ENCODE peak calls at places on chromosomes 5 and 9, in ten cellular contexts. C, B, X, P, N, U, I, Q, O and Z are unnamed samples.
A peak's percentile ranks its signal among the peaks of the same experiment; 100 is the strongest.

GRCh38 chr9:4548796-4549725 is 58.8 kb downstream of the SLC1A1 start:
- DNase-seq in C (peak; percentile 32), B (peak; percentile 81), X (no peak), P (peak; percentile 11), N (no peak), U (peak; percentile 26), I (peak; percentile 23), Q (no peak), O (no peak), Z (no peak)

GRCh38 chr9:110579763-110580255 is 268 bp upstream of the SVEP1 start:
- DNase-seq in C (peak; percentile 56), B (peak; percentile 60), X (no peak), P (peak; percentile 68), N (no peak), U (no peak), I (peak; percentile 16), Q (no peak), O (no peak), Z (no peak)

GRCh38 chr5:180831139-180832080 is 28.8 kb upstream of the MGAT1 start:
- DNase-seq in C (peak; percentile 70), B (peak; percentile 82), X (peak; percentile 88), P (peak; percentile 49), N (peak; percentile 90), U (peak; percentile 92), I (peak; percentile 90), Q (peak; percentile 53), O (peak; percentile 96), Z (no peak)

GRCh38 chr9:107299437-107299836 is 16.4 kb downstream of the RAD23B start:
- DNase-seq in C (peak; percentile 27), B (no peak), X (no peak), P (no peak), N (no peak), U (no peak), I (no peak), Q (no peak), O (no peak), Z (no peak)

GRCh38 chr5:134073404-134073803 is 41.1 kb upstream of the TCF7 start:
- DNase-seq in C (peak; percentile 67), B (no peak), X (no peak), P (peak; percentile 64), N (no peak), U (no peak), I (no peak), Q (no peak), O (no peak), Z (no peak)

GRCh38 chr9:100197553-100197952 is 98.5 kb downstream of the INVS start:
- DNase-seq in C (no peak), B (no peak), X (no peak), P (no peak), N (no peak), U (no peak), I (no peak), Q (no peak), O (no peak), Z (no peak)

GRCh38 chr5:78005021-78005785 is 229.1 kb upstream of the TBCA start:
- DNase-seq in C (peak; percentile 80), B (no peak), X (no peak), P (no peak), N (no peak), U (no peak), I (no peak), Q (no peak), O (no peak), Z (no peak)

GRCh38 chr9:129964901-129965734 is 77.9 kb downstream of the FNBP1 start:
- DNase-seq in C (peak; percentile 86), B (peak; percentile 51), X (no peak), P (peak; percentile 83), N (no peak), U (no peak), I (no peak), Q (no peak), O (no peak), Z (no peak)

GRCh38 chr9:85079374-85079773 is 409.8 kb downstream of the NTRK2 start:
- DNase-seq in C (no peak), B (peak; percentile 10), X (no peak), P (no peak), N (no peak), U (no peak), I (no peak), Q (no peak), O (no peak), Z (no peak)

GRCh38 chr5:61263561-61264272 is 68.3 kb upstream of the ZSWIM6 start:
- DNase-seq in C (no peak), B (no peak), X (no peak), P (no peak), N (no peak), U (no peak), I (no peak), Q (no peak), O (no peak), Z (no peak)

GRCh38 chr5:79694652-79695051 is 5.0 kb downstream of the CMYA5 start:
- DNase-seq in C (no peak), B (peak; percentile 33), X (no peak), P (no peak), N (no peak), U (no peak), I (no peak), Q (no peak), O (no peak), Z (no peak)

GRCh38 chr5:175743676-175744210 is 85.9 kb downstream of the HRH2 start:
- DNase-seq in C (peak; percentile 3), B (peak; percentile 77), X (no peak), P (no peak), N (no peak), U (no peak), I (peak; percentile 44), Q (no peak), O (peak; percentile 15), Z (no peak)

GRCh38 chr5:11139471-11139870 is 378.4 kb upstream of the DAP start:
- DNase-seq in C (no peak), B (peak; percentile 30), X (no peak), P (no peak), N (no peak), U (no peak), I (no peak), Q (no peak), O (no peak), Z (no peak)

GRCh38 chr5:139299477-139299876 is 5.9 kb downstream of the MATR3 start:
- DNase-seq in C (no peak), B (no peak), X (no peak), P (no peak), N (no peak), U (no peak), I (no peak), Q (no peak), O (no peak), Z (no peak)

GRCh38 chr5:139296198-139296597 is 2.7 kb downstream of the MATR3 start:
- DNase-seq in C (no peak), B (no peak), X (no peak), P (no peak), N (no peak), U (no peak), I (no peak), Q (no peak), O (no peak), Z (no peak)

GRCh38 chr5:139296862-139297326 is 3.4 kb downstream of the MATR3 start:
- DNase-seq in C (no peak), B (no peak), X (no peak), P (no peak), N (no peak), U (no peak), I (no peak), Q (no peak), O (no peak), Z (no peak)

GRCh38 chr5:139297439-139298133 is 4.0 kb downstream of the MATR3 start:
- DNase-seq in C (no peak), B (no peak), X (no peak), P (no peak), N (no peak), U (no peak), I (no peak), Q (no peak), O (no peak), Z (no peak)

DNA sequence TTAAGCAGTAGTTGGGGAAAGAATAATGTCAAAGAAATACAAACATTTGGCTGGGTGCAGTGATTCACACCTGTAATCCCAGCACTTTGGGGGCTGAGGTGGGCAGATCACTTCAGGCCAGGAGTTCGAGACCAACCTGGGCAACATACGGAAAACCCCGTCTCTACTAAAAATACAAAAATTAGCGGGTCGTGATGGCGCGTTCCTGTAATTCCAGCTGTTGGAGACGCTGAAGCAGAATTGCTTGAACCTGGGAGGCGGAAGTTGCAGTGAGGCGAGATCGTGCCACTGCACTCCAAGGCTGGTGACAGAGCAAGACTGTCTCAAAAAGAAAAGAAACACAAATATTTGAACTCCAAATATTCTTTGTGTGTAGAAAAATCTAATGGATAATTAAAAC is 4.7 kb downstream of the MATR3 start:
- DNase-seq in C (no peak), B (no peak), X (no peak), P (no peak), N (no peak), U (no peak), I (no peak), Q (no peak), O (no peak), Z (no peak)
- TF ChIP-seq CTCF in C (no peak), B (no peak), X (no peak), P (no peak), N (no peak), U (no peak), I (no peak), Q (no peak), O (no peak), Z (no peak)

GRCh38 chr5:7015586-7016256 is 302.5 kb downstream of the TENT4A start:
- DNase-seq in C (no peak), B (peak; percentile 81), X (no peak), P (no peak), N (no peak), U (no peak), I (no peak), Q (no peak), O (no peak), Z (no peak)
- TF ChIP-seq CTCF in C (no peak), B (peak; percentile 65), X (no peak), P (no peak), N (no peak), U (peak; percentile 24), I (no peak), Q (peak; percentile 13), O (no peak), Z (peak; percentile 13)

DNA sequence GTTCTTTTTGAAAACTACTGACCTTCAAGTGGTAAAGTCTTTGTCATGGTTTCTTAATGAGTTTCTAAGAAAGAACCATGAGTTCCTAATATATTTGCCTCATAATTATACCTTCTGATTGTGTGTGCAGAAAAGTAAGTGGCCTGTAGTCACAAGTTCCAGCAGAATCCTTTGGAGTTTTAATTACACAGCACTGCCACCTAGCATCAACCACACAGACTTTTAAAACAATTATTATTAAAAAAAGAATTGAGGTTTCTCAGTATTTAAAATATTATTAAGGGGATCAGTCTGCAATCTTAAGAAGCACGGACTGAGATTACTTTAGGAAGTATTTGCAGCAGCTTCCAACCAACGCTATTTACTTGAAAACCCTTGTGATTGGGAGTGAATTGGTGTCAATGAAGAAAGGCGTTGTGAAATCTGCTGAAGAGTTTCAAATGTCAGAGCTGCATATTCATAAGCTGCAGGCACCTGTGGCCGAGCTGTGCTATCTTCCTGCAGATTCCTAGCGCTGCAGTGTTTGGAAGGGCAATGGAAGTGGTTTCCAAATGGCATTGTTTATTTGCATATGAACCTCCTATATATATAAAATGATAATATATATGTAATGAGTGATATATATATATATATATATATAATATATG is 1074.2 kb upstream of the WWC1 start:
- DNase-seq in C (no peak), B (peak; percentile 64), X (no peak), P (no peak), N (no peak), U (no peak), I (no peak), Q (no peak), O (no peak), Z (no peak)
- TF ChIP-seq CTCF in C (no peak), B (peak; percentile 33), X (no peak), P (no peak), N (no peak), U (no peak), I (no peak), Q (no peak), O (peak; percentile 5), Z (peak; percentile 75)

GRCh38 chr5:23820764-23821471 is 313.5 kb downstream of the PRDM9 start:
- DNase-seq in C (peak; percentile 45), B (peak; percentile 66), X (no peak), P (peak; percentile 19), N (no peak), U (no peak), I (peak; percentile 5), Q (no peak), O (no peak), Z (no peak)
- TF ChIP-seq CTCF in C (peak; percentile 23), B (peak; percentile 72), X (peak; percentile 47), P (peak; percentile 47), N (no peak), U (peak; percentile 10), I (peak; percentile 39), Q (no peak), O (peak; percentile 29), Z (peak; percentile 81)